ENCODE peak calls at places on chromosomes 1 and 21, in eight cellular contexts. One of them, this sample, is unnamed.

GRCh38 chr1:33188572-33189275 is 6.9 kb upstream of the TRIM62 start:
- DNase-seq in adrenal gland: no peak
- DNase-seq in heart left ventricle: no peak
- DNase-seq in naive thymus-derived CD4-positive, alpha-beta T cell: no peak
- DNase-seq in lower leg skin: no peak
- DNase-seq in thoracic aorta: no peak
- DNase-seq in fibroblast of pulmonary artery: no peak
- DNase-seq in CD8-positive, alpha-beta memory T cell: no peak
- DNase-seq in this sample: no peak

GRCh38 chr21:24411429-24411828 is 1195.9 kb downstream of the MRPL39 start:
- DNase-seq in adrenal gland: no peak
- DNase-seq in heart left ventricle: no peak
- DNase-seq in naive thymus-derived CD4-positive, alpha-beta T cell: no peak
- DNase-seq in lower leg skin: no peak
- DNase-seq in thoracic aorta: no peak
- DNase-seq in fibroblast of pulmonary artery: no peak
- DNase-seq in CD8-positive, alpha-beta memory T cell: no peak
- DNase-seq in this sample: no peak

GRCh38 chr1:151713044-151713443 is 3.6 kb downstream of the CELF3 start:
- DNase-seq in adrenal gland: no peak
- DNase-seq in heart left ventricle: no peak
- DNase-seq in naive thymus-derived CD4-positive, alpha-beta T cell: no peak
- DNase-seq in lower leg skin: no peak
- DNase-seq in thoracic aorta: no peak
- DNase-seq in fibroblast of pulmonary artery: no peak
- DNase-seq in CD8-positive, alpha-beta memory T cell: no peak
- DNase-seq in this sample: no peak

GRCh38 chr1:154860154-154860870 is 9.8 kb downstream of the KCNN3 start:
- DNase-seq in adrenal gland: no peak
- DNase-seq in heart left ventricle: no peak
- DNase-seq in naive thymus-derived CD4-positive, alpha-beta T cell: no peak
- DNase-seq in lower leg skin: no peak
- DNase-seq in thoracic aorta: no peak
- DNase-seq in fibroblast of pulmonary artery: no peak
- DNase-seq in CD8-positive, alpha-beta memory T cell: no peak
- DNase-seq in this sample: no peak

GRCh38 chr1:186876436-186876835 is 47.7 kb downstream of the PLA2G4A start:
- DNase-seq in adrenal gland: no peak
- DNase-seq in heart left ventricle: no peak
- DNase-seq in naive thymus-derived CD4-positive, alpha-beta T cell: no peak
- DNase-seq in lower leg skin: no peak
- DNase-seq in thoracic aorta: no peak
- DNase-seq in fibroblast of pulmonary artery: no peak
- DNase-seq in CD8-positive, alpha-beta memory T cell: no peak
- DNase-seq in this sample: no peak

GRCh38 chr21:33262921-33263320 is 3.2 kb upstream of the IL10RB start:
- DNase-seq in adrenal gland: no peak
- DNase-seq in heart left ventricle: no peak
- DNase-seq in naive thymus-derived CD4-positive, alpha-beta T cell: no peak
- DNase-seq in lower leg skin: no peak
- DNase-seq in thoracic aorta: no peak
- DNase-seq in fibroblast of pulmonary artery: no peak
- DNase-seq in CD8-positive, alpha-beta memory T cell: no peak
- DNase-seq in this sample: no peak

GRCh38 chr1:4527819-4528218 is 126.6 kb upstream of the AJAP1 start:
- DNase-seq in adrenal gland: no peak
- DNase-seq in heart left ventricle: no peak
- DNase-seq in naive thymus-derived CD4-positive, alpha-beta T cell: no peak
- DNase-seq in lower leg skin: no peak
- DNase-seq in thoracic aorta: no peak
- DNase-seq in fibroblast of pulmonary artery: no peak
- DNase-seq in CD8-positive, alpha-beta memory T cell: no peak
- DNase-seq in this sample: no peak

GRCh38 chr21:27528697-27529096 is 561.8 kb upstream of the ADAMTS5 start:
- DNase-seq in adrenal gland: no peak
- DNase-seq in heart left ventricle: no peak
- DNase-seq in naive thymus-derived CD4-positive, alpha-beta T cell: no peak
- DNase-seq in lower leg skin: no peak
- DNase-seq in thoracic aorta: no peak
- DNase-seq in fibroblast of pulmonary artery: no peak
- DNase-seq in CD8-positive, alpha-beta memory T cell: no peak
- DNase-seq in this sample: no peak

GRCh38 chr1:37741130-37741529 is 23.8 kb downstream of the EPHA10 start:
- DNase-seq in adrenal gland: peak
- DNase-seq in heart left ventricle: no peak
- DNase-seq in naive thymus-derived CD4-positive, alpha-beta T cell: no peak
- DNase-seq in lower leg skin: peak
- DNase-seq in thoracic aorta: no peak
- DNase-seq in fibroblast of pulmonary artery: peak
- DNase-seq in CD8-positive, alpha-beta memory T cell: no peak
- DNase-seq in this sample: peak

GRCh38 chr1:25922633-25923567 is 16.7 kb upstream of the STMN1 start:
- DNase-seq in adrenal gland: peak
- DNase-seq in heart left ventricle: peak
- DNase-seq in naive thymus-derived CD4-positive, alpha-beta T cell: peak
- DNase-seq in lower leg skin: peak
- DNase-seq in thoracic aorta: no peak
- DNase-seq in fibroblast of pulmonary artery: no peak
- DNase-seq in CD8-positive, alpha-beta memory T cell: peak
- DNase-seq in this sample: no peak

GRCh38 chr1:151287767-151288500 is 5.8 kb downstream of the ZNF687 start:
- DNase-seq in adrenal gland: no peak
- DNase-seq in heart left ventricle: no peak
- DNase-seq in naive thymus-derived CD4-positive, alpha-beta T cell: no peak
- DNase-seq in lower leg skin: no peak
- DNase-seq in thoracic aorta: no peak
- DNase-seq in fibroblast of pulmonary artery: no peak
- DNase-seq in CD8-positive, alpha-beta memory T cell: no peak
- DNase-seq in this sample: no peak

GRCh38 chr1:213678753-213679152 is 309.0 kb upstream of the PROX1 start:
- DNase-seq in adrenal gland: no peak
- DNase-seq in heart left ventricle: no peak
- DNase-seq in naive thymus-derived CD4-positive, alpha-beta T cell: no peak
- DNase-seq in lower leg skin: no peak
- DNase-seq in thoracic aorta: no peak
- DNase-seq in fibroblast of pulmonary artery: no peak
- DNase-seq in CD8-positive, alpha-beta memory T cell: no peak
- DNase-seq in this sample: no peak

GRCh38 chr1:77925536-77925935 is 37.1 kb downstream of the NEXN start:
- DNase-seq in adrenal gland: no peak
- DNase-seq in heart left ventricle: no peak
- DNase-seq in naive thymus-derived CD4-positive, alpha-beta T cell: no peak
- DNase-seq in lower leg skin: no peak
- DNase-seq in thoracic aorta: no peak
- DNase-seq in fibroblast of pulmonary artery: peak
- DNase-seq in CD8-positive, alpha-beta memory T cell: no peak
- DNase-seq in this sample: no peak

GRCh38 chr1:230825061-230825803 is 43.1 kb downstream of the C1orf198 start:
- DNase-seq in adrenal gland: no peak
- DNase-seq in heart left ventricle: no peak
- DNase-seq in naive thymus-derived CD4-positive, alpha-beta T cell: no peak
- DNase-seq in lower leg skin: no peak
- DNase-seq in thoracic aorta: no peak
- DNase-seq in fibroblast of pulmonary artery: peak
- DNase-seq in CD8-positive, alpha-beta memory T cell: no peak
- DNase-seq in this sample: peak

GRCh38 chr1:234986750-234987414 is 141.8 kb downstream of the TOMM20 start:
- DNase-seq in adrenal gland: no peak
- DNase-seq in heart left ventricle: no peak
- DNase-seq in naive thymus-derived CD4-positive, alpha-beta T cell: no peak
- DNase-seq in lower leg skin: no peak
- DNase-seq in thoracic aorta: no peak
- DNase-seq in fibroblast of pulmonary artery: peak
- DNase-seq in CD8-positive, alpha-beta memory T cell: no peak
- DNase-seq in this sample: no peak

GRCh38 chr21:29920938-29921337 is 18.9 kb downstream of the GRIK1 start:
- DNase-seq in adrenal gland: no peak
- DNase-seq in heart left ventricle: no peak
- DNase-seq in naive thymus-derived CD4-positive, alpha-beta T cell: no peak
- DNase-seq in lower leg skin: no peak
- DNase-seq in thoracic aorta: no peak
- DNase-seq in fibroblast of pulmonary artery: no peak
- DNase-seq in CD8-positive, alpha-beta memory T cell: no peak
- DNase-seq in this sample: peak

GRCh38 chr1:77539510-77540142 is 142.8 kb downstream of the ZZZ3 start:
- DNase-seq in adrenal gland: no peak
- DNase-seq in heart left ventricle: peak
- DNase-seq in naive thymus-derived CD4-positive, alpha-beta T cell: no peak
- DNase-seq in lower leg skin: no peak
- DNase-seq in thoracic aorta: no peak
- DNase-seq in fibroblast of pulmonary artery: peak
- DNase-seq in CD8-positive, alpha-beta memory T cell: no peak
- DNase-seq in this sample: peak

GRCh38 chr1:212600071-212600915 is 8.3 kb upstream of the ATF3 start:
- DNase-seq in adrenal gland: no peak
- DNase-seq in heart left ventricle: no peak
- DNase-seq in naive thymus-derived CD4-positive, alpha-beta T cell: no peak
- DNase-seq in lower leg skin: no peak
- DNase-seq in thoracic aorta: no peak
- DNase-seq in fibroblast of pulmonary artery: no peak
- DNase-seq in CD8-positive, alpha-beta memory T cell: no peak
- DNase-seq in this sample: no peak

GRCh38 chr1:89622895-89623294 is 10.0 kb upstream of the LRRC8C start:
- DNase-seq in adrenal gland: no peak
- DNase-seq in heart left ventricle: no peak
- DNase-seq in naive thymus-derived CD4-positive, alpha-beta T cell: peak
- DNase-seq in lower leg skin: no peak
- DNase-seq in thoracic aorta: no peak
- DNase-seq in fibroblast of pulmonary artery: peak
- DNase-seq in CD8-positive, alpha-beta memory T cell: no peak
- DNase-seq in this sample: no peak

GRCh38 chr1:169105434-169106094 is 926 bp upstream of the ATP1B1 start:
- DNase-seq in adrenal gland: peak
- DNase-seq in heart left ventricle: peak
- DNase-seq in naive thymus-derived CD4-positive, alpha-beta T cell: no peak
- DNase-seq in lower leg skin: peak
- DNase-seq in thoracic aorta: no peak
- DNase-seq in fibroblast of pulmonary artery: no peak
- DNase-seq in CD8-positive, alpha-beta memory T cell: no peak
- DNase-seq in this sample: no peak

GRCh38 chr1:111690306-111690617 is 48.9 kb downstream of the INKA2 start:
- DNase-seq in adrenal gland: peak
- DNase-seq in heart left ventricle: peak
- DNase-seq in naive thymus-derived CD4-positive, alpha-beta T cell: no peak
- DNase-seq in lower leg skin: no peak
- DNase-seq in thoracic aorta: peak
- DNase-seq in fibroblast of pulmonary artery: peak
- DNase-seq in CD8-positive, alpha-beta memory T cell: no peak
- DNase-seq in this sample: peak

GRCh38 chr1:209416009-209416408 is 167.5 kb upstream of the CAMK1G start:
- DNase-seq in adrenal gland: no peak
- DNase-seq in heart left ventricle: no peak
- DNase-seq in naive thymus-derived CD4-positive, alpha-beta T cell: no peak
- DNase-seq in lower leg skin: no peak
- DNase-seq in thoracic aorta: no peak
- DNase-seq in fibroblast of pulmonary artery: no peak
- DNase-seq in CD8-positive, alpha-beta memory T cell: no peak
- DNase-seq in this sample: no peak

GRCh38 chr1:39898146-39898545 is 3.6 kb downstream of the MYCL start:
- DNase-seq in adrenal gland: no peak
- DNase-seq in heart left ventricle: no peak
- DNase-seq in naive thymus-derived CD4-positive, alpha-beta T cell: no peak
- DNase-seq in lower leg skin: peak
- DNase-seq in thoracic aorta: no peak
- DNase-seq in fibroblast of pulmonary artery: peak
- DNase-seq in CD8-positive, alpha-beta memory T cell: no peak
- DNase-seq in this sample: no peak

GRCh38 chr1:167518331-167518700 is at the start of gene CD247:
- DNase-seq in adrenal gland: no peak
- DNase-seq in heart left ventricle: no peak
- DNase-seq in naive thymus-derived CD4-positive, alpha-beta T cell: peak
- DNase-seq in lower leg skin: no peak
- DNase-seq in thoracic aorta: no peak
- DNase-seq in fibroblast of pulmonary artery: no peak
- DNase-seq in CD8-positive, alpha-beta memory T cell: peak
- DNase-seq in this sample: no peak
- H3K4me3 ChIP-seq in adrenal gland: no peak
- H3K4me3 ChIP-seq in heart left ventricle: no peak
- H3K4me3 ChIP-seq in naive thymus-derived CD4-positive, alpha-beta T cell: peak
- H3K4me3 ChIP-seq in lower leg skin: no peak
- H3K4me3 ChIP-seq in thoracic aorta: peak
- H3K4me3 ChIP-seq in fibroblast of pulmonary artery: no peak
- H3K4me3 ChIP-seq in CD8-positive, alpha-beta memory T cell: peak
- H3K4me3 ChIP-seq in this sample: no peak

GRCh38 chr1:46800742-46801141 is 1.9 kb downstream of the CYP4B1 start:
- DNase-seq in adrenal gland: no peak
- DNase-seq in heart left ventricle: no peak
- DNase-seq in naive thymus-derived CD4-positive, alpha-beta T cell: no peak
- DNase-seq in lower leg skin: no peak
- DNase-seq in thoracic aorta: no peak
- DNase-seq in fibroblast of pulmonary artery: no peak
- DNase-seq in CD8-positive, alpha-beta memory T cell: no peak
- DNase-seq in this sample: no peak

GRCh38 chr1:46802081-46802480 is 3.2 kb downstream of the CYP4B1 start:
- DNase-seq in adrenal gland: no peak
- DNase-seq in heart left ventricle: no peak
- DNase-seq in naive thymus-derived CD4-positive, alpha-beta T cell: no peak
- DNase-seq in lower leg skin: no peak
- DNase-seq in thoracic aorta: no peak
- DNase-seq in fibroblast of pulmonary artery: no peak
- DNase-seq in CD8-positive, alpha-beta memory T cell: no peak
- DNase-seq in this sample: no peak

GRCh38 chr1:46801323-46802055 is 2.6 kb downstream of the CYP4B1 start:
- DNase-seq in adrenal gland: no peak
- DNase-seq in heart left ventricle: no peak
- DNase-seq in naive thymus-derived CD4-positive, alpha-beta T cell: no peak
- DNase-seq in lower leg skin: no peak
- DNase-seq in thoracic aorta: no peak
- DNase-seq in fibroblast of pulmonary artery: no peak
- DNase-seq in CD8-positive, alpha-beta memory T cell: no peak
- DNase-seq in this sample: no peak

GRCh38 chr1:46797696-46798470 is 963 bp upstream of the CYP4B1 start:
- DNase-seq in adrenal gland: no peak
- DNase-seq in heart left ventricle: no peak
- DNase-seq in naive thymus-derived CD4-positive, alpha-beta T cell: no peak
- DNase-seq in lower leg skin: no peak
- DNase-seq in thoracic aorta: no peak
- DNase-seq in fibroblast of pulmonary artery: no peak
- DNase-seq in CD8-positive, alpha-beta memory T cell: no peak
- DNase-seq in this sample: no peak

GRCh38 chr1:46798820-46799219 is at the start of gene CYP4B1:
- DNase-seq in adrenal gland: peak
- DNase-seq in heart left ventricle: peak
- DNase-seq in naive thymus-derived CD4-positive, alpha-beta T cell: no peak
- DNase-seq in lower leg skin: peak
- DNase-seq in thoracic aorta: no peak
- DNase-seq in fibroblast of pulmonary artery: no peak
- DNase-seq in CD8-positive, alpha-beta memory T cell: no peak
- DNase-seq in this sample: no peak
- H3K4me3 ChIP-seq in adrenal gland: no peak
- H3K4me3 ChIP-seq in heart left ventricle: peak
- H3K4me3 ChIP-seq in naive thymus-derived CD4-positive, alpha-beta T cell: no peak
- H3K4me3 ChIP-seq in lower leg skin: peak
- H3K4me3 ChIP-seq in thoracic aorta: peak
- H3K4me3 ChIP-seq in fibroblast of pulmonary artery: no peak
- H3K4me3 ChIP-seq in CD8-positive, alpha-beta memory T cell: no peak
- H3K4me3 ChIP-seq in this sample: no peak

GRCh38 chr1:64111787-64112186 is 91.6 kb upstream of the UBE2U start:
- DNase-seq in adrenal gland: no peak
- DNase-seq in heart left ventricle: no peak
- DNase-seq in naive thymus-derived CD4-positive, alpha-beta T cell: no peak
- DNase-seq in lower leg skin: no peak
- DNase-seq in thoracic aorta: no peak
- DNase-seq in fibroblast of pulmonary artery: no peak
- DNase-seq in CD8-positive, alpha-beta memory T cell: no peak
- DNase-seq in this sample: no peak
- H3K4me3 ChIP-seq in adrenal gland: no peak
- H3K4me3 ChIP-seq in heart left ventricle: no peak
- H3K4me3 ChIP-seq in naive thymus-derived CD4-positive, alpha-beta T cell: no peak
- H3K4me3 ChIP-seq in lower leg skin: no peak
- H3K4me3 ChIP-seq in thoracic aorta: no peak
- H3K4me3 ChIP-seq in fibroblast of pulmonary artery: no peak
- H3K4me3 ChIP-seq in CD8-positive, alpha-beta memory T cell: no peak
- H3K4me3 ChIP-seq in this sample: no peak

GRCh38 chr1:101040666-101041065 is 15.1 kb upstream of the DPH5 start:
- DNase-seq in adrenal gland: no peak
- DNase-seq in heart left ventricle: no peak
- DNase-seq in naive thymus-derived CD4-positive, alpha-beta T cell: no peak
- DNase-seq in lower leg skin: no peak
- DNase-seq in thoracic aorta: no peak
- DNase-seq in fibroblast of pulmonary artery: no peak
- DNase-seq in CD8-positive, alpha-beta memory T cell: no peak
- DNase-seq in this sample: no peak
- H3K4me3 ChIP-seq in adrenal gland: no peak
- H3K4me3 ChIP-seq in heart left ventricle: no peak
- H3K4me3 ChIP-seq in naive thymus-derived CD4-positive, alpha-beta T cell: no peak
- H3K4me3 ChIP-seq in lower leg skin: no peak
- H3K4me3 ChIP-seq in thoracic aorta: no peak
- H3K4me3 ChIP-seq in fibroblast of pulmonary artery: no peak
- H3K4me3 ChIP-seq in CD8-positive, alpha-beta memory T cell: no peak
- H3K4me3 ChIP-seq in this sample: no peak